ENCODE peak calls at places on chromosomes 12 and 14, in nine cellular contexts. H is fibroblast of pulmonary artery, O is BJ, K is epithelial cell of esophagus, D is gastrocnemius medialis, Q is esophagus muscularis mucosa, G is dorsolateral prefrontal cortex, C is uterus, R is OCI-LY7. W is an unnamed sample.

GRCh38 chr12:1536817-1537216 is 57.6 kb downstream of the FBXL14 start:
- DNase-seq in H (no peak), D (no peak), G (no peak), Q (no peak), O (no peak), R (no peak), C (no peak), K (no peak), W (no peak)

GRCh38 chr14:64775081-64775777 is 71.0 kb downstream of the PLEKHG3 start:
- DNase-seq in O (no peak), Q (no peak), D (no peak), C (no peak), R (no peak), H (no peak), G (no peak), K (no peak), W (no peak)

GRCh38 chr12:105226219-105226618 is 9.8 kb downstream of the APPL2 start:
- DNase-seq in O (peak), Q (no peak), R (no peak), D (peak), G (no peak), H (peak), C (peak), K (no peak), W (peak)

GRCh38 chr12:105212431-105212830 is 23.5 kb downstream of the APPL2 start:
- DNase-seq in D (no peak), C (no peak), R (no peak), G (no peak), O (peak), Q (no peak), K (peak), H (peak), W (peak)

GRCh38 chr14:77228056-77228455 is 43.0 kb downstream of the NGB start:
- DNase-seq in G (no peak), O (no peak), Q (no peak), K (no peak), C (no peak), R (no peak), D (no peak), H (no peak), W (no peak)

GRCh38 chr12:57632369-57632897 is 568 bp downstream of the B4GALNT1 start:
- DNase-seq in H (no peak), O (no peak), Q (peak), G (no peak), R (no peak), C (no peak), K (no peak), D (no peak), W (no peak)

GRCh38 chr12:18421840-18422239 is 160.5 kb downstream of the PIK3C2G start:
- DNase-seq in K (peak), H (peak), D (no peak), Q (no peak), O (no peak), C (no peak), R (no peak), G (no peak), W (peak)

GRCh38 chr14:44895716-44896115 is 66.0 kb downstream of the KLHL28 start:
- DNase-seq in R (no peak), D (no peak), H (peak), O (peak), Q (no peak), K (peak), G (no peak), C (no peak), W (peak)

GRCh38 chr12:129162805-129163204 is 309.5 kb downstream of the GLT1D1 start:
- DNase-seq in D (no peak), O (no peak), R (no peak), C (no peak), H (no peak), G (no peak), K (no peak), Q (no peak), W (no peak)

GRCh38 chr14:46490150-46490769 is 161.3 kb downstream of the RPL10L start:
- DNase-seq in R (peak), K (peak), C (no peak), G (no peak), H (no peak), Q (no peak), D (no peak), O (no peak), W (no peak)

GRCh38 chr14:70203686-70204085 is 14.9 kb upstream of the SLC8A3 start:
- DNase-seq in G (no peak), H (no peak), Q (no peak), K (no peak), D (no peak), O (no peak), R (no peak), C (no peak), W (no peak)

GRCh38 chr14:71551291-71551955 is 380.8 kb upstream of the RGS6 start:
- DNase-seq in K (peak), D (no peak), O (peak), R (peak), H (peak), C (no peak), Q (no peak), G (no peak), W (peak)

GRCh38 chr14:39956372-39956771 is 524.1 kb upstream of the FBXO33 start:
- DNase-seq in K (no peak), G (no peak), R (peak), C (no peak), Q (no peak), H (no peak), D (no peak), O (no peak), W (no peak)
- TF ChIP-seq CTCF in K (no peak), G (no peak), R (peak), C (no peak), Q (no peak), H (no peak), D (no peak), O (no peak), W (no peak)

DNA sequence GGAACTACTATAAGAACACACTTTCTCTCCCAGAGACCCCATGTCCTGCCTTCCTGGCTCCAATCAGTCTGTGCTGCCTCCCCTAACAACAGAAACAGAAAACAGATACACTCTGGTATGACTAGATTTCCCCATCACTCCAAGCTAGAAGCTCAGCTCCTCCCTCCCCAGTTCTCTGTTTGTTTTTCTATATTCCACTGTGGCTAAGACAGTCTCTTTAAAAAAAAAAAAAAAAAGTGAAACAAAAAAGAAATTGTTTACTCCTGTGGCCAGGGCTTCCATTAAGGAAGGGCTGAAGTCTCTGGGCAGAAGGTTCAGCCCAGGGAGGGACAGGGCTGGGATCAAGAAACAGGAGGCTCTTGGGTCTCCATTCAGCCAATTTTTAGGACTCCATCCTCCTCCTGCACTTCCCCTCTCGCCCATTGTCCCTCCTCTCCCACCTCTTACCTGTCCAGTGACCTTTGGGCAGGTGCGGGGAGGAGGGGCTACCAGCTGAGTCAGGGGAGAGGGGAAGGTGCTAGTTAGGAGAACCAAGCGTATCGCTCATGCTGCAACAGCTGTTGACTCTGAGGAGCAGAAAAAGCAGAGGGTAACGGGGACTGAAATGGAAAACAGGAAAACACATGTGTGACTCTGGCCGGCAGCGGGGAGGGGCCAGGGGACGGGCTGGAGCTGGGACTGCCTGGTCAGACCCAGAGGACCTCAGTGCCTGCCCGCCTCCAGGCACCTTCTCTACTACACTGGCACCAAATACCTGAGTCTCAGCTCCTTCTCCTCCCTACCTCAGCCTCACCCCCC is 4.2 kb upstream of the SLC7A7 start:
- DNase-seq in H (peak), D (no peak), O (peak), K (no peak), R (peak), Q (no peak), C (no peak), G (no peak), W (no peak)
- H3K4me3 ChIP-seq in H (peak), D (peak), O (peak), K (no peak), R (peak), Q (peak), C (no peak), G (no peak), W (peak)

GRCh38 chr14:94423465-94424056 is 29.0 kb downstream of the SERPINA11 start:
- DNase-seq in Q (no peak), R (peak), D (peak), K (peak), H (peak), O (no peak), G (peak), C (peak), W (peak)
- TF ChIP-seq CTCF in Q (peak), R (peak), D (no peak), K (peak), H (peak), O (peak), G (peak), C (peak), W (peak)

GRCh38 chr14:99983251-99984012 is 81.8 kb upstream of the EVL start:
- DNase-seq in G (no peak), Q (no peak), R (no peak), C (no peak), O (no peak), H (no peak), D (no peak), K (no peak), W (no peak)

GRCh38 chr14:99980299-99980698 is 84.9 kb upstream of the EVL start:
- DNase-seq in G (no peak), C (no peak), Q (no peak), H (no peak), O (no peak), R (no peak), K (no peak), D (no peak), W (no peak)

GRCh38 chr14:99986416-99986815 is 78.8 kb upstream of the EVL start:
- DNase-seq in R (no peak), G (no peak), O (peak), H (no peak), Q (no peak), K (no peak), C (no peak), D (no peak), W (peak)

GRCh38 chr14:99981806-99982205 is 83.4 kb upstream of the EVL start:
- DNase-seq in H (no peak), R (no peak), Q (no peak), D (no peak), G (no peak), K (no peak), C (no peak), O (no peak), W (no peak)

DNA sequence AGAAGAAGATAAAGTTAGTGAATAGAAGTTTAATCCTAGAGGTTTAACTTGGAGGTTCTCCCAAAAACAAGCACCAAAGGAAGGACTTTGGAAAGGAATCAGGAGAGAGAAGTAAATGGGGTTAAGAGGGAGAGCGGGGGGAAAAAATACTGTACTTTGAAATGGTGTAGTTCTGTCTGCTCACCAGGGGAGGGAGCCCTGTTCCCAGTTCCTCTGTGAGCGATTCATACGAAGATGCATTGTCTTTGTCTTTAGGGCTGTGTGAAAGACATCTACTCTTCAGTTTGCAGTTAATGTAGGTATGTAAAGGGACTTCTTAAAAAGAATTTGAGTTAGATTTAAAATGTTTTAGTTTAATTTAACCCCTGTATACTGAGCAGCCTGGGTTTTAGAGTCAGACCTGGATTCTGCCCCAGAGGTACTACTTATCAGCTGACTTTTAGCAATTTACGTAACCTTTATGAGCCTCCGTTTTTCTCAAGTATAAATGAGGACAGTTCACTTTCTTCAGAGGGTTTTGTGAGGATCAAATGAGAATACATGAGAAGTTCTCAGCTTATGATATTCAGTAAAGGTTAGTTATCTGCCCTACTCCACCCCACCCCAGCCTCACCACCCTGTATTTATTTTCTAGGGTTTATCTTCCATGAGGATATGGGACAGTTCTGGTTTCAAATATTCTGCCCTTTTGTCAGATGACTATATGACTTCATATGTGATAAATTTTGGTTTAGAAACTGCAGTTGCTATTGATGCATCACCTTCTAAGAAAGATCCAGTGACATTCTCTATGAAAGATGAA is 82.6 kb upstream of the EVL start:
- DNase-seq in G (no peak), H (peak), C (peak), Q (no peak), R (peak), D (peak), K (peak), O (no peak), W (peak)
- H3K4me3 ChIP-seq in G (no peak), H (no peak), C (no peak), Q (no peak), R (no peak), D (no peak), K (no peak), O (no peak), W (no peak)

DNA sequence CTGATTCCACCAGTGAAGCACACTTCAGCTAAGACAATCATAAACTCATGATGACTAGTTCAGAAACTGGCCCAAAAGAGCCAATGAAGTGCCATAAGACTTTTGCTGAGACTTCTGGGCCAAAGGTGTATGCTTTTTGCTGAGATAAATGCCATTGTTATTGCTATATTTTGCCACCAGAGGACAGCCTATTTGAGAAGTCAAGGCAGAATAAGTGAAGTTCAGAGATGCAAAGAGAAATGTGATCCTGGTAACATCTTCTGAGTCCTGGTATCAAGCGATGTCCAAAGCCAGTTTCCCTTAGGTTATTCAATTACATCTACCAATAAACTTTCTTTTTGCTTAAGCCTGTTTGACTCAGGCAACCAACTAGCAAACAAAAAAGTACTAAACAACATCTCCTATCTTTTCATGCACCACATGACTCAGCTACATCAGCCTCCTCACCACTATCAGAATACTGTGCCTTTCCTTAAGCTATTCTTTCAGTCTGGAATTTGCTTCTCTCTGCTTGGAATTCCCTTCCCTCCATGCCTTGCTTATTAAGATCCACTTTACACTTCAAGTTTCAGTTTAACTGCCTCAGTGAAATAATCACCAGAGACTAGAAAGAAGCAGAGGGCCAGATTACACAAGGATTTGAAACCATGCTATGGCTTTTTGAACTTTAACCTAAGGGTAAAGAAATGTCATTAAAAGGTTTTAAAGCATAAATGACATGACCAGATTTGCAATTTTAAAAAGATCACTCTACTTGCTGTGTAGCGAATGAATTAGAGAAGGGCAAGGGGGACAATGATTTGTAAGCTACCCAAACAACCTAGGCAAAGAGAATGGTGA is 14.0 kb downstream of the CRY1 start:
- DNase-seq in R (peak), H (peak), K (peak), Q (no peak), D (no peak), G (no peak), O (no peak), C (no peak), W (peak)
- TF ChIP-seq CTCF in R (peak), H (peak), K (peak), Q (no peak), D (no peak), G (peak), O (peak), C (peak), W (peak)

GRCh38 chr12:132492522-132492921 is 2.6 kb downstream of the FBRSL1 start:
- DNase-seq in O (no peak), C (no peak), G (no peak), K (no peak), Q (no peak), D (no peak), H (no peak), R (no peak), W (no peak)
- H3K4me3 ChIP-seq in O (no peak), C (no peak), G (no peak), K (no peak), Q (peak), D (peak), H (no peak), R (no peak), W (no peak)

GRCh38 chr12:131363416-131363815 is 347.5 kb upstream of the SFSWAP start:
- DNase-seq in C (no peak), D (no peak), K (no peak), G (no peak), O (no peak), Q (no peak), R (no peak), H (no peak), W (no peak)

GRCh38 chr12:131363841-131364425 is 347.0 kb upstream of the SFSWAP start:
- DNase-seq in H (no peak), D (no peak), K (no peak), C (no peak), R (no peak), O (no peak), Q (no peak), G (no peak), W (no peak)

GRCh38 chr12:131364903-131365820 is 345.7 kb upstream of the SFSWAP start:
- DNase-seq in K (no peak), R (no peak), Q (no peak), H (no peak), O (no peak), G (no peak), D (no peak), C (no peak), W (no peak)

GRCh38 chr12:131366261-131366871 is 344.5 kb upstream of the SFSWAP start:
- DNase-seq in R (no peak), D (no peak), C (peak), H (no peak), Q (no peak), G (no peak), K (no peak), O (no peak), W (no peak)

GRCh38 chr12:131365821-131366260 is 345.0 kb upstream of the SFSWAP start:
- DNase-seq in H (no peak), G (no peak), Q (no peak), K (no peak), C (peak), O (no peak), R (no peak), D (no peak), W (no peak)
- TF ChIP-seq CTCF in H (no peak), G (no peak), Q (no peak), K (no peak), C (peak), O (no peak), R (no peak), D (no peak), W (no peak)